ENCODE peak calls at places on chromosomes 12 and 14, in nine cellular contexts. Z is MG63, I is fibroblast of lung, Q is ELF-1, F is lung, R is T-helper 17 cell, A is activated gamma-delta T cell treated with Interleukin-2 at 50 U/mL for 16 hours, U is KG1, J is GM12865. E is an unnamed sample.

GRCh38 chr12:47704719-47705118 is 1.1 kb downstream of the RPAP3 start:
- DNase-seq in Z (no peak), I (no peak), Q (no peak), F (no peak), R (no peak), A (no peak), U (no peak), J (no peak), E (no peak)

GRCh38 chr14:22474730-22475351 is 114.2 kb downstream of the DAD1 start:
- DNase-seq in Z (no peak), I (peak; percentile 47), Q (no peak), F (no peak), R (no peak), A (no peak), U (no peak), J (no peak), E (no peak)

GRCh38 chr14:41062826-41063225 is 543.9 kb upstream of the LRFN5 start:
- DNase-seq in Z (no peak), I (peak; percentile 26), Q (no peak), F (no peak), R (no peak), A (no peak), U (no peak), J (no peak), E (no peak)

GRCh38 chr12:16587110-16587453 is 18.9 kb downstream of the LMO3 start:
- DNase-seq in Z (no peak), I (no peak), Q (no peak), F (no peak), R (no peak), A (no peak), U (no peak), J (no peak), E (no peak)

GRCh38 chr12:106445053-106445452 is 87.5 kb downstream of the POLR3B start:
- DNase-seq in Z (no peak), I (no peak), Q (no peak), F (no peak), R (no peak), A (no peak), U (no peak), J (no peak), E (no peak)

GRCh38 chr14:92173668-92174067 is 51.9 kb downstream of the CPSF2 start:
- DNase-seq in Z (no peak), I (peak; percentile 36), Q (peak; percentile 28), F (no peak), R (no peak), A (no peak), U (no peak), J (no peak), E (no peak)

GRCh38 chr12:94712852-94713545 is 62.6 kb upstream of the TMCC3 start:
- DNase-seq in Z (no peak), I (no peak), Q (peak; percentile 69), F (no peak), R (no peak), A (no peak), U (no peak), J (no peak), E (no peak)

GRCh38 chr12:95323204-95323603 is 105.6 kb downstream of the VEZT start:
- DNase-seq in Z (no peak), I (peak; percentile 27), Q (no peak), F (no peak), R (no peak), A (no peak), U (no peak), J (no peak), E (no peak)

GRCh38 chr14:44530482-44530881 is 23.4 kb upstream of the FSCB start:
- DNase-seq in Z (peak; percentile 2), I (peak; percentile 16), Q (no peak), F (no peak), R (no peak), A (no peak), U (no peak), J (no peak), E (no peak)

E was measured in prostate gland.